ENCODE peak calls at places on chromosome 21, in ten cellular contexts. G is left cardiac atrium; U is sciatic nerve; P is endothelial cell of umbilical vein; S is COR-L47; Q is GM23248; F is fibroblast of mammary gland; R is EL; H is HL-60; K is activated CD4-positive, alpha-beta T cell treated with anti-CD3 and anti-CD28 coated beads, Interleukin-2, amount 50 U/mL, for 4 hours. L is an unnamed sample.

GRCh38 chr21:14361958-14362357 is 21.0 kb downstream of the HSPA13 start:
- DNase-seq in G (no peak), F (peak; percentile 77), U (no peak), H (peak; percentile 62), P (peak; percentile 73), K (no peak), S (no peak), R (no peak), Q (no peak), L (no peak)

GRCh38 chr21:15255359-15256157 is 190.8 kb upstream of the NRIP1 start:
- DNase-seq in S (no peak), K (no peak), R (no peak), P (no peak), H (no peak), F (peak; percentile 14), G (no peak), Q (no peak), U (no peak), L (no peak)

GRCh38 chr21:45423968-45424853 is 19.2 kb downstream of the COL18A1 start:
- DNase-seq in P (no peak), F (no peak), R (no peak), K (no peak), G (peak; percentile 22), Q (no peak), U (no peak), H (no peak), S (no peak), L (no peak)

GRCh38 chr21:44817506-44817880 is 369 bp downstream of the SUMO3 start:
- DNase-seq in Q (peak; percentile 95), H (peak; percentile 88), G (peak; percentile 92), P (peak; percentile 80), S (peak; percentile 80), K (peak; percentile 90), F (peak; percentile 85), R (peak; percentile 86), U (peak; percentile 97), L (peak; percentile 99)

GRCh38 chr21:41964171-41964570 is 10.4 kb upstream of the C2CD2 start:
- DNase-seq in U (no peak), H (no peak), G (no peak), K (no peak), R (no peak), P (no peak), F (no peak), Q (no peak), S (no peak), L (no peak)

GRCh38 chr21:41242238-41242829 is 74.3 kb upstream of the FAM3B start:
- DNase-seq in H (no peak), G (no peak), Q (no peak), U (no peak), K (no peak), F (no peak), S (no peak), R (no peak), P (no peak), L (no peak)

GRCh38 chr21:42040411-42041180 is 30.4 kb upstream of the ZBTB21 start:
- DNase-seq in Q (peak; percentile 99), R (peak; percentile 100), F (peak; percentile 100), G (no peak), P (peak; percentile 22), S (no peak), H (no peak), K (no peak), U (no peak), L (peak; percentile 97)

GRCh38 chr21:17576080-17576835 is 36.4 kb downstream of the BTG3 start:
- DNase-seq in U (no peak), R (no peak), S (no peak), P (no peak), H (no peak), G (no peak), F (no peak), Q (no peak), K (no peak), L (no peak)

GRCh38 chr21:31630062-31630711 is 29.3 kb upstream of the SOD1 start:
- DNase-seq in S (peak; percentile 80), H (no peak), K (no peak), Q (peak; percentile 30), P (peak; percentile 96), F (peak; percentile 96), R (peak; percentile 93), G (peak; percentile 51), U (no peak), L (no peak)

GRCh38 chr21:33256019-33256418 is 10.1 kb upstream of the IL10RB start:
- DNase-seq in R (no peak), H (no peak), P (no peak), S (no peak), F (no peak), G (no peak), U (no peak), K (no peak), Q (no peak), L (no peak)

GRCh38 chr21:29091032-29091431 is 17.6 kb upstream of the CCT8 start:
- DNase-seq in P (peak; percentile 63), F (peak; percentile 90), G (no peak), H (no peak), S (no peak), R (peak; percentile 86), K (no peak), U (no peak), Q (peak; percentile 89), L (peak; percentile 76)

GRCh38 chr21:16309250-16309971 is 579.6 kb downstream of the USP25 start:
- DNase-seq in G (no peak), H (no peak), F (peak; percentile 49), K (no peak), P (no peak), S (no peak), U (no peak), R (no peak), Q (no peak), L (no peak)

GRCh38 chr21:44894687-44895302 is 21.3 kb upstream of the PTTG1IP start:
- DNase-seq in K (no peak), R (no peak), P (no peak), H (no peak), F (no peak), Q (no peak), S (no peak), G (no peak), U (no peak), L (no peak)

GRCh38 chr21:44514218-44514520 is 25.8 kb downstream of the KRTAP10-1 start:
- DNase-seq in R (no peak), Q (no peak), G (no peak), F (no peak), S (no peak), K (no peak), P (no peak), U (no peak), H (no peak), L (no peak)

GRCh38 chr21:20639026-20639425 is 359.2 kb upstream of the NCAM2 start:
- DNase-seq in K (no peak), S (no peak), F (peak; percentile 16), G (no peak), R (no peak), P (no peak), U (no peak), Q (no peak), H (no peak), L (no peak)

GRCh38 chr21:42376338-42376982 is 10.1 kb upstream of the TFF1 start:
- DNase-seq in H (no peak), S (no peak), U (no peak), P (no peak), F (no peak), R (no peak), Q (peak; percentile 17), K (no peak), G (no peak), L (no peak)

GRCh38 chr21:21200103-21200938 is 202.1 kb downstream of the NCAM2 start:
- DNase-seq in Q (peak; percentile 99), K (no peak), S (no peak), F (peak; percentile 99), U (peak; percentile 61), R (peak; percentile 98), H (no peak), P (peak; percentile 84), G (peak; percentile 47), L (peak; percentile 88)

GRCh38 chr21:32336711-32337110 is 38.1 kb downstream of the MRAP start:
- DNase-seq in Q (peak; percentile 77), G (no peak), P (no peak), S (no peak), F (peak; percentile 24), R (peak; percentile 53), H (no peak), U (no peak), K (no peak), L (peak; percentile 31)

GRCh38 chr21:42503711-42504110 is 7.7 kb upstream of the RSPH1 start:
- DNase-seq in P (no peak), R (no peak), K (no peak), F (no peak), Q (no peak), H (no peak), S (no peak), G (no peak), U (no peak), L (no peak)

GRCh38 chr21:31667639-31668038 is 8.1 kb downstream of the SOD1 start:
- DNase-seq in U (no peak), H (no peak), F (no peak), S (no peak), R (no peak), G (no peak), K (no peak), Q (no peak), P (no peak), L (no peak)

GRCh38 chr21:36773111-36773510 is 74.2 kb downstream of the SIM2 start:
- DNase-seq in S (no peak), P (peak; percentile 26), R (peak; percentile 75), G (peak; percentile 65), H (no peak), Q (peak; percentile 76), K (no peak), F (peak; percentile 75), U (no peak), L (peak; percentile 70)

GRCh38 chr21:29025328-29025713 is 853 bp downstream of the USP16 start:
- DNase-seq in R (peak; percentile 31), S (no peak), U (no peak), P (no peak), G (no peak), F (peak; percentile 55), Q (peak; percentile 71), K (no peak), H (no peak), L (peak; percentile 19)

GRCh38 chr21:46552274-46552673 is 52.6 kb downstream of the S100B start:
- DNase-seq in S (no peak), G (no peak), F (no peak), H (peak; percentile 81), Q (no peak), K (no peak), U (no peak), P (peak; percentile 59), R (no peak), L (no peak)

GRCh38 chr21:36988536-36988935 is 18.0 kb upstream of the RIPPLY3 start:
- DNase-seq in F (no peak), K (no peak), Q (no peak), G (no peak), P (no peak), S (no peak), R (no peak), U (no peak), H (no peak), L (no peak)

GRCh38 chr21:44930543-44930981 is 9.3 kb upstream of the SLX9 start:
- DNase-seq in G (peak; percentile 59), P (no peak), R (no peak), F (no peak), K (peak; percentile 64), S (no peak), H (no peak), U (no peak), Q (peak; percentile 65), L (no peak)

GRCh38 chr21:22421416-22422190 is 1423.4 kb downstream of the NCAM2 start:
- DNase-seq in H (no peak), S (no peak), K (no peak), G (no peak), U (no peak), R (no peak), P (no peak), Q (no peak), F (no peak), L (no peak)

GRCh38 chr21:38349111-38349746 is 92.4 kb downstream of the KCNJ15 start:
- DNase-seq in U (no peak), F (peak; percentile 58), H (no peak), K (peak; percentile 11), S (peak; percentile 8), G (no peak), Q (no peak), P (peak; percentile 36), R (no peak), L (no peak)

GRCh38 chr21:36499578-36500471 is 19.9 kb upstream of the CLDN14 start:
- DNase-seq in F (peak; percentile 47), R (peak; percentile 77), Q (peak; percentile 61), S (peak; percentile 39), P (no peak), H (no peak), K (no peak), G (peak; percentile 66), U (no peak), L (peak; percentile 61)

L was measured in AG20443.